ENCODE peak calls at places on chromosome 6, in six cellular contexts. One of them, this sample, is unnamed.

GRCh38 chr6:146775227-146775626 is 176.5 kb downstream of the ADGB start:
- DNase-seq in spleen: no peak
- DNase-seq in transverse colon: no peak
- DNase-seq in HCT116: no peak
- DNase-seq in prostate gland: no peak
- DNase-seq in stomach: no peak
- DNase-seq in this sample: no peak

GRCh38 chr6:118174071-118174470 is 267.0 kb downstream of the SLC35F1 start:
- DNase-seq in spleen: no peak
- DNase-seq in transverse colon: no peak
- DNase-seq in HCT116: no peak
- DNase-seq in prostate gland: no peak
- DNase-seq in stomach: no peak
- DNase-seq in this sample: no peak

GRCh38 chr6:22357724-22358189 is 60.9 kb upstream of the PRL start:
- DNase-seq in spleen: no peak
- DNase-seq in transverse colon: no peak
- DNase-seq in HCT116: no peak
- DNase-seq in prostate gland: no peak
- DNase-seq in stomach: no peak
- DNase-seq in this sample: no peak

GRCh38 chr6:88970301-88970700 is 6.9 kb upstream of the RNGTT start:
- DNase-seq in spleen: no peak
- DNase-seq in transverse colon: no peak
- DNase-seq in HCT116: no peak
- DNase-seq in prostate gland: no peak
- DNase-seq in stomach: no peak
- DNase-seq in this sample: no peak

GRCh38 chr6:7463785-7464184 is 74.2 kb downstream of the RIOK1 start:
- DNase-seq in spleen: no peak
- DNase-seq in transverse colon: peak; percentile 43
- DNase-seq in HCT116: no peak
- DNase-seq in prostate gland: no peak
- DNase-seq in stomach: no peak
- DNase-seq in this sample: no peak

GRCh38 chr6:110755411-110755834 is 59.8 kb downstream of the CDK19 start:
- DNase-seq in spleen: no peak
- DNase-seq in transverse colon: no peak
- DNase-seq in HCT116: no peak
- DNase-seq in prostate gland: no peak
- DNase-seq in stomach: no peak
- DNase-seq in this sample: no peak

GRCh38 chr6:147618927-147619326 is 110.4 kb downstream of the SAMD5 start:
- DNase-seq in spleen: no peak
- DNase-seq in transverse colon: no peak
- DNase-seq in HCT116: no peak
- DNase-seq in prostate gland: no peak
- DNase-seq in stomach: no peak
- DNase-seq in this sample: no peak

GRCh38 chr6:125041740-125042459 is 79.7 kb downstream of the RNF217 start:
- DNase-seq in spleen: no peak
- DNase-seq in transverse colon: no peak
- DNase-seq in HCT116: peak; percentile 29
- DNase-seq in prostate gland: no peak
- DNase-seq in stomach: no peak
- DNase-seq in this sample: no peak

GRCh38 chr6:43221774-43222101 is 7.5 kb downstream of the DNPH1 start:
- DNase-seq in spleen: no peak
- DNase-seq in transverse colon: no peak
- DNase-seq in HCT116: no peak
- DNase-seq in prostate gland: no peak
- DNase-seq in stomach: no peak
- DNase-seq in this sample: no peak

GRCh38 chr6:91081452-91082067 is 494.7 kb upstream of the MAP3K7 start:
- DNase-seq in spleen: no peak
- DNase-seq in transverse colon: no peak
- DNase-seq in HCT116: peak; percentile 3
- DNase-seq in prostate gland: peak; percentile 27
- DNase-seq in stomach: no peak
- DNase-seq in this sample: no peak

GRCh38 chr6:151108548-151108947 is 131.2 kb upstream of the AKAP12 start:
- DNase-seq in spleen: no peak
- DNase-seq in transverse colon: no peak
- DNase-seq in HCT116: no peak
- DNase-seq in prostate gland: no peak
- DNase-seq in stomach: no peak
- DNase-seq in this sample: no peak

GRCh38 chr6:107627928-107628327 is 138.0 kb downstream of the SOBP start:
- DNase-seq in spleen: no peak
- DNase-seq in transverse colon: no peak
- DNase-seq in HCT116: no peak
- DNase-seq in prostate gland: no peak
- DNase-seq in stomach: no peak
- DNase-seq in this sample: no peak

GRCh38 chr6:40798069-40798770 is 211.1 kb upstream of the LRFN2 start:
- DNase-seq in spleen: no peak
- DNase-seq in transverse colon: no peak
- DNase-seq in HCT116: no peak
- DNase-seq in prostate gland: no peak
- DNase-seq in stomach: no peak
- DNase-seq in this sample: no peak

GRCh38 chr6:128327890-128328289 is 192.5 kb downstream of the PTPRK start:
- DNase-seq in spleen: no peak
- DNase-seq in transverse colon: peak; percentile 12
- DNase-seq in HCT116: peak; percentile 3
- DNase-seq in prostate gland: no peak
- DNase-seq in stomach: no peak
- DNase-seq in this sample: no peak

GRCh38 chr6:161917645-161918044 is 643.8 kb upstream of the AGPAT4 start:
- DNase-seq in spleen: no peak
- DNase-seq in transverse colon: no peak
- DNase-seq in HCT116: no peak
- DNase-seq in prostate gland: no peak
- DNase-seq in stomach: no peak
- DNase-seq in this sample: no peak

GRCh38 chr6:148055410-148055809 is 287.2 kb upstream of the SASH1 start:
- DNase-seq in spleen: no peak
- DNase-seq in transverse colon: no peak
- DNase-seq in HCT116: no peak
- DNase-seq in prostate gland: no peak
- DNase-seq in stomach: no peak
- DNase-seq in this sample: peak; percentile 66

GRCh38 chr6:55445648-55446204 is 118.5 kb downstream of the GFRAL start:
- DNase-seq in spleen: no peak
- DNase-seq in transverse colon: no peak
- DNase-seq in HCT116: peak; percentile 8
- DNase-seq in prostate gland: no peak
- DNase-seq in stomach: no peak
- DNase-seq in this sample: no peak

GRCh38 chr6:33019358-33019757 is 10.0 kb upstream of the HLA-DOA start:
- DNase-seq in spleen: no peak
- DNase-seq in transverse colon: no peak
- DNase-seq in HCT116: no peak
- DNase-seq in prostate gland: no peak
- DNase-seq in stomach: no peak
- DNase-seq in this sample: no peak

GRCh38 chr6:41080623-41081022 is 7.8 kb downstream of the NFYA start:
- DNase-seq in spleen: peak; percentile 83
- DNase-seq in transverse colon: no peak
- DNase-seq in HCT116: no peak
- DNase-seq in prostate gland: no peak
- DNase-seq in stomach: no peak
- DNase-seq in this sample: no peak

GRCh38 chr6:116556814-116557403 is 3.4 kb downstream of the CALHM4 start:
- DNase-seq in spleen: no peak
- DNase-seq in transverse colon: no peak
- DNase-seq in HCT116: no peak
- DNase-seq in prostate gland: no peak
- DNase-seq in stomach: no peak
- DNase-seq in this sample: no peak

GRCh38 chr6:106513813-106514212 is 115.5 kb downstream of the RTN4IP1 start:
- DNase-seq in spleen: no peak
- DNase-seq in transverse colon: no peak
- DNase-seq in HCT116: no peak
- DNase-seq in prostate gland: no peak
- DNase-seq in stomach: no peak
- DNase-seq in this sample: no peak

GRCh38 chr6:106512958-106513480 is 116.3 kb downstream of the RTN4IP1 start:
- DNase-seq in spleen: no peak
- DNase-seq in transverse colon: no peak
- DNase-seq in HCT116: no peak
- DNase-seq in prostate gland: peak; percentile 21
- DNase-seq in stomach: no peak
- DNase-seq in this sample: no peak

GRCh38 chr6:106511274-106512047 is 117.8 kb downstream of the RTN4IP1 start:
- DNase-seq in spleen: peak; percentile 91
- DNase-seq in transverse colon: peak; percentile 39
- DNase-seq in HCT116: no peak
- DNase-seq in prostate gland: peak; percentile 28
- DNase-seq in stomach: peak; percentile 39
- DNase-seq in this sample: no peak

GRCh38 chr6:106510090-106510970 is 119.0 kb downstream of the RTN4IP1 start:
- DNase-seq in spleen: peak; percentile 94
- DNase-seq in transverse colon: peak; percentile 86
- DNase-seq in HCT116: no peak
- DNase-seq in prostate gland: peak; percentile 65
- DNase-seq in stomach: peak; percentile 76
- DNase-seq in this sample: no peak

DNA sequence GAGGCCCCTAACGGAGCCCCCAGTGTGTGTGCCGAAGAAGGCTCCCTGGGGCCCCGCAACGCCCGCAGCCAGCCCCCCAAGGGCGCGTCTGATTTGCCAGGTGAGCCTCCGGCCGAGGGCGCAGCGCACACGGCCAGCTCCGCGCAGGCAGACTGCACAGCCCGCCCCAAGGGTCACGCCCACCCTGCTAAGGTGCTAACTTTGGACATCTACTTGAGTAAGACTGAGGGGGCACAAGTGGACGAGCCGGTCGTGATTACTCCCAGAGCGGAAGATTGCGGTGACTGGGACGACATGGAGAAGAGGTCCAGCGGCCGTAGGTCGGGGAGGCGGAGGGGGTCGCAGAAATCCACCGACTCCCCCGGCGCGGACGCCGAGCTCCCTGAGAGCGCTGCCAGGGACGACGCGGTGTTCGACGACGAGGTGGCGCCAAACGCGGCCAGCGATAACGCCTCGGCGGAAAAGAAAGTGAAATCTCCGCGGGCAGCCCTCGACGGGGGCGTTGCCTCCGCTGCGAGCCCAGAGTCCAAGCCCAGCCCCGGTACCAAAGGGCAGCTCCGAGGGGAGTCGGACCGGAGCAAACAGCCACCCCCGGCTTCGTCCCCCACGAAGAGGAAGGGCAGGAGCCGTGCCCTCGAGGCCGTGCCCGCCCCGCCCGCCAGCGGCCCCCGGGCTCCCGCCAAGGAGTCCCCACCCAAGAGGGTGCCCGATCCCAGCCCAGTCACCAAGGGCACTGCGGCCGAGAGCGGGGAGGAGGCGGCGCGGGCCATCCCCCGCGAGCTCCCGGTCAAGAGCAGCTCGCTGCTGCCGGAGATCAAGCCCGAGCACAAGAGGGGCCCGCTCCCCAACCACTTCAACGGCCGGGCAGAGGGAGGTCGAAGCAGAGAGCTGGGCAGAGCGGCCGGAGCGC is 117.0 kb downstream of the RTN4IP1 start:
- DNase-seq in spleen: peak; percentile 98
- DNase-seq in transverse colon: peak; percentile 92
- DNase-seq in HCT116: no peak
- DNase-seq in prostate gland: peak; percentile 56
- DNase-seq in stomach: peak; percentile 84
- DNase-seq in this sample: no peak
- TF ChIP-seq POLR2AphosphoS5 in spleen: peak; percentile 85
- TF ChIP-seq POLR2AphosphoS5 in transverse colon: peak; percentile 91
- TF ChIP-seq POLR2AphosphoS5 in HCT116: no peak
- TF ChIP-seq POLR2AphosphoS5 in prostate gland: peak; percentile 35
- TF ChIP-seq POLR2AphosphoS5 in stomach: peak; percentile 14
- TF ChIP-seq POLR2AphosphoS5 in this sample: peak; percentile 31

GRCh38 chr6:165653196-165653595 is 9.8 kb downstream of the PDE10A start:
- DNase-seq in spleen: no peak
- DNase-seq in transverse colon: no peak
- DNase-seq in HCT116: no peak
- DNase-seq in prostate gland: no peak
- DNase-seq in stomach: no peak
- DNase-seq in this sample: peak; percentile 53

GRCh38 chr6:165656581-165657324 is 6.3 kb downstream of the PDE10A start:
- DNase-seq in spleen: no peak
- DNase-seq in transverse colon: no peak
- DNase-seq in HCT116: no peak
- DNase-seq in prostate gland: no peak
- DNase-seq in stomach: no peak
- DNase-seq in this sample: peak; percentile 68

GRCh38 chr6:165654144-165654543 is 8.9 kb downstream of the PDE10A start:
- DNase-seq in spleen: no peak
- DNase-seq in transverse colon: no peak
- DNase-seq in HCT116: no peak
- DNase-seq in prostate gland: no peak
- DNase-seq in stomach: no peak
- DNase-seq in this sample: peak; percentile 88

GRCh38 chr6:165653607-165654006 is 9.4 kb downstream of the PDE10A start:
- DNase-seq in spleen: no peak
- DNase-seq in transverse colon: no peak
- DNase-seq in HCT116: no peak
- DNase-seq in prostate gland: no peak
- DNase-seq in stomach: no peak
- DNase-seq in this sample: peak; percentile 89

GRCh38 chr6:165655191-165655590 is 7.8 kb downstream of the PDE10A start:
- DNase-seq in spleen: no peak
- DNase-seq in transverse colon: no peak
- DNase-seq in HCT116: no peak
- DNase-seq in prostate gland: no peak
- DNase-seq in stomach: no peak
- DNase-seq in this sample: no peak
- TF ChIP-seq POLR2AphosphoS5 in spleen: no peak
- TF ChIP-seq POLR2AphosphoS5 in transverse colon: no peak
- TF ChIP-seq POLR2AphosphoS5 in HCT116: no peak
- TF ChIP-seq POLR2AphosphoS5 in prostate gland: no peak
- TF ChIP-seq POLR2AphosphoS5 in stomach: no peak
- TF ChIP-seq POLR2AphosphoS5 in this sample: no peak

DNA sequence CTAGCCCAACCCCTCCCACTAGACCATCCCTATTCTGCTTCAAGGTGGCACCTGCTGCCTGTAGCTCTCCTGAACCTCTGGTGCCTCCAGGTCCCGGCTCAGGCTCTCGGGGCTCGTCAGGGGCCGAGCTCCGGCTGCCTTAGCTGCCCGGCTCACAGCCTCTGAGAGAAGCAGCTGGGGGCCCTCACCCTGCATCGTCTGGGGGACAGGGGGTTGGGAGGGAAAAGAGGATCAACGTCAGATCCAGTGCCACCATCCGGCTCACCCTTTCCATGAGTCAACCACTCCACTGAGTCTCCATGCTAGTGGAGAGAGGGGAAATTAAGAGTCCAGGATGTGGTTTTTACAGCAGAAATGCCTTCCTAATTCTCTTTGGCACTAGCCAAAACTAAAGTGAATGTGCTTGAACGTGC is 13.0 kb downstream of the BAG6 start:
- DNase-seq in spleen: no peak
- DNase-seq in transverse colon: no peak
- DNase-seq in HCT116: no peak
- DNase-seq in prostate gland: no peak
- DNase-seq in stomach: no peak
- DNase-seq in this sample: no peak
- TF ChIP-seq POLR2AphosphoS5 in spleen: peak; percentile 4
- TF ChIP-seq POLR2AphosphoS5 in transverse colon: no peak
- TF ChIP-seq POLR2AphosphoS5 in HCT116: no peak
- TF ChIP-seq POLR2AphosphoS5 in prostate gland: no peak
- TF ChIP-seq POLR2AphosphoS5 in stomach: no peak
- TF ChIP-seq POLR2AphosphoS5 in this sample: no peak

GRCh38 chr6:13624871-13625288 is 9.7 kb downstream of the NOL7 start:
- DNase-seq in spleen: no peak
- DNase-seq in transverse colon: no peak
- DNase-seq in HCT116: peak; percentile 47
- DNase-seq in prostate gland: no peak
- DNase-seq in stomach: no peak
- DNase-seq in this sample: no peak
- TF ChIP-seq POLR2AphosphoS5 in spleen: peak; percentile 16
- TF ChIP-seq POLR2AphosphoS5 in transverse colon: no peak
- TF ChIP-seq POLR2AphosphoS5 in HCT116: no peak
- TF ChIP-seq POLR2AphosphoS5 in prostate gland: no peak
- TF ChIP-seq POLR2AphosphoS5 in stomach: no peak
- TF ChIP-seq POLR2AphosphoS5 in this sample: no peak

This sample was measured in esophagus muscularis mucosa.